ENCODE peak calls at places on chromosomes 3 and 15, in seven cellular contexts. J, U, V, T, Z, O and D are unnamed samples.

GRCh38 chr15:33810806-33811205 is 157.5 kb upstream of the CHRM5 start:
- DNase-seq in J (no peak), U (no peak), V (no peak), T (no peak), Z (no peak), O (no peak), D (no peak)

GRCh38 chr3:98788651-98789050 is 25.5 kb downstream of the ST3GAL6 start:
- DNase-seq in J (no peak), U (no peak), V (no peak), T (no peak), Z (no peak), O (peak; percentile 42), D (no peak)

GRCh38 chr3:182921665-182922355 is 58.5 kb downstream of the DCUN1D1 start:
- DNase-seq in J (no peak), U (no peak), V (no peak), T (no peak), Z (no peak), O (no peak), D (no peak)

GRCh38 chr3:63724987-63725386 is 72.5 kb downstream of the SNTN start:
- DNase-seq in J (no peak), U (peak; percentile 83), V (peak; percentile 94), T (peak; percentile 78), Z (no peak), O (no peak), D (peak; percentile 28)

GRCh38 chr3:189270248-189270832 is 98.6 kb downstream of the TPRG1 start:
- DNase-seq in J (peak; percentile 78), U (peak; percentile 89), V (peak; percentile 94), T (peak; percentile 85), Z (peak; percentile 22), O (peak; percentile 53), D (peak; percentile 38)

GRCh38 chr15:31234815-31235214 is 91.8 kb upstream of the KLF13 start:
- DNase-seq in J (no peak), U (no peak), V (no peak), T (no peak), Z (no peak), O (no peak), D (no peak)

GRCh38 chr3:53850895-53851294 is 4.5 kb downstream of the IL17RB start:
- DNase-seq in J (no peak), U (peak; percentile 4), V (peak; percentile 38), T (peak; percentile 13), Z (no peak), O (no peak), D (no peak)

GRCh38 chr3:144364797-144365196 is 393.2 kb downstream of the DIPK2A start:
- DNase-seq in J (no peak), U (no peak), V (no peak), T (no peak), Z (no peak), O (no peak), D (no peak)

GRCh38 chr15:88604381-88604951 is 16.7 kb upstream of the AEN start:
- DNase-seq in J (no peak), U (no peak), V (no peak), T (no peak), Z (no peak), O (no peak), D (no peak)